ENCODE peak calls at places on chromosomes 2 and 18, in seven cellular contexts. G is IMR-90, I is HCT116, B is mesenchymal stem cell, A is GM23248, K is OCI-LY7, L is mammary epithelial cell. X is an unnamed sample.

GRCh38 chr18:27214831-27215230 is 29.7 kb upstream of the CHST9 start:
- DNase-seq in G (no peak), I (no peak), B (no peak), A (no peak), K (no peak), L (peak; percentile 73), X (no peak)

GRCh38 chr2:21307037-21307436 is 183.3 kb downstream of the TDRD15 start:
- DNase-seq in G (no peak), I (no peak), B (no peak), A (no peak), K (no peak), L (no peak), X (no peak)

GRCh38 chr2:100257939-100258338 is 64.4 kb downstream of the LONRF2 start:
- DNase-seq in G (peak; percentile 53), I (no peak), B (peak; percentile 47), A (peak; percentile 52), K (no peak), L (peak; percentile 14), X (no peak)

GRCh38 chr2:58644992-58645391 is 403.9 kb upstream of the FANCL start:
- DNase-seq in G (no peak), I (no peak), B (no peak), A (no peak), K (no peak), L (no peak), X (no peak)

GRCh38 chr2:233418761-233419625 is 64.7 kb downstream of the DGKD start:
- DNase-seq in G (peak; percentile 57), I (peak; percentile 37), B (peak; percentile 94), A (no peak), K (peak; percentile 85), L (no peak), X (no peak)

GRCh38 chr2:64685430-64685829 is 31.7 kb upstream of the SERTAD2 start:
- DNase-seq in G (no peak), I (no peak), B (peak; percentile 25), A (peak; percentile 44), K (no peak), L (no peak), X (no peak)

GRCh38 chr2:111028720-111029119 is 92.0 kb upstream of the BCL2L11 start:
- DNase-seq in G (no peak), I (peak; percentile 40), B (no peak), A (no peak), K (peak; percentile 58), L (peak; percentile 23), X (peak; percentile 9)

GRCh38 chr2:205177505-205177904 is 504.8 kb upstream of the NRP2 start:
- DNase-seq in G (peak; percentile 16), I (no peak), B (no peak), A (peak; percentile 14), K (no peak), L (no peak), X (no peak)

GRCh38 chr2:239569401-239570090 is 168.7 kb upstream of the HDAC4 start:
- DNase-seq in G (no peak), I (no peak), B (no peak), A (peak; percentile 10), K (no peak), L (no peak), X (no peak)

GRCh38 chr2:218663901-218664300 is 4.4 kb downstream of the BCS1L start:
- DNase-seq in G (no peak), I (no peak), B (no peak), A (no peak), K (no peak), L (no peak), X (no peak)

GRCh38 chr2:168090366-168091019 is 156.9 kb downstream of the STK39 start:
- DNase-seq in G (no peak), I (no peak), B (no peak), A (no peak), K (peak; percentile 5), L (no peak), X (no peak)

GRCh38 chr18:21740474-21740723 is 193 bp upstream of the MIB1 start:
- DNase-seq in G (peak; percentile 94), I (no peak), B (no peak), A (peak; percentile 99), K (peak; percentile 98), L (no peak), X (peak; percentile 98)

GRCh38 chr2:150339282-150339681 is 148.2 kb downstream of the RND3 start:
- DNase-seq in G (peak; percentile 10), I (no peak), B (no peak), A (peak; percentile 57), K (no peak), L (peak; percentile 14), X (no peak)

GRCh38 chr2:240956935-240957655 is 41.3 kb upstream of the SNED1 start:
- DNase-seq in G (no peak), I (no peak), B (no peak), A (no peak), K (no peak), L (no peak), X (no peak)

GRCh38 chr2:232479341-232480200 is 8.1 kb downstream of the ECEL1 start:
- DNase-seq in G (no peak), I (no peak), B (no peak), A (no peak), K (peak; percentile 14), L (no peak), X (no peak)

GRCh38 chr2:38960609-38961320 is 71.1 kb downstream of the ARHGEF33 start:
- DNase-seq in G (no peak), I (no peak), B (no peak), A (no peak), K (no peak), L (no peak), X (no peak)

GRCh38 chr2:225006730-225007129 is 35.5 kb downstream of the DOCK10 start:
- DNase-seq in G (no peak), I (no peak), B (no peak), A (no peak), K (no peak), L (no peak), X (no peak)

GRCh38 chr18:76643199-76643598 is 148.2 kb upstream of the ZNF516 start:
- DNase-seq in G (no peak), I (no peak), B (no peak), A (no peak), K (no peak), L (no peak), X (no peak)

GRCh38 chr2:23556929-23557328 is 171.9 kb downstream of the KLHL29 start:
- DNase-seq in G (no peak), I (no peak), B (no peak), A (no peak), K (no peak), L (no peak), X (no peak)

GRCh38 chr2:165407464-165407863 is 62.0 kb upstream of the CSRNP3 start:
- DNase-seq in G (no peak), I (no peak), B (no peak), A (no peak), K (no peak), L (no peak), X (no peak)

DNA sequence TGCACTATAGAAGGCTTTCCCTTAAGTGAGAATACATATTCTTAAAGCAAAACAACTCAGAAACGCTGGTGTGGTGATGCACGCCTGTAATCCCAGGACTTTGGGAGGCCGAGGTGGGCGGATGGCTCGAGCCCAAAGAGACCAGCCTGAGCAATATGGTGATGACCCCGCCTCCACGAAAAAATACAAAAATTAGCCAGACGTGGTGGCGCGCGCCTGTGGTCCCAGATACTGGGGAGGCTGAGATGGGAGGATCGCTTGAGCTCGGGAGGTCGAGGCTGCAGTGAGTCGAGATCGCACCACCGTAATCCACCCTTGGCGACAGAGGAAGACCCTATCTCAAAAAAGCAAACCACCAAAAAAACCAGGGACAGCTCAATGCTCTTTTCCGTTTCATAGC is 750 bp upstream of the CCDC150 start:
- DNase-seq in G (no peak), I (no peak), B (no peak), A (no peak), K (no peak), L (no peak), X (no peak)
- H3K4me3 ChIP-seq in G (no peak overlapping the region), I (no peak overlapping the region), B (peak overlapping the region; percentile 87), A (peak overlapping the region; percentile 84), K (peak overlapping the region; percentile 95), L (peak overlapping the region; percentile 93), X (peak overlapping the region; percentile 67)

GRCh38 chr2:181985632-181986205 is at the start of gene PPP1R1C:
- DNase-seq in G (no peak), I (no peak), B (no peak), A (no peak), K (no peak), L (no peak), X (no peak)
- H2AFZ ChIP-seq in G (no peak within 1 kb of the TSS), I (no peak within 1 kb of the TSS), B (no peak within 1 kb of the TSS), A (no peak within 1 kb of the TSS), K (no peak within 1 kb of the TSS), L (peak within 1 kb of the TSS; percentile 68), X (peak within 1 kb of the TSS; percentile 53)

GRCh38 chr2:177161741-177162440 is 50.7 kb upstream of the HNRNPA3 start:
- DNase-seq in G (peak; percentile 41), I (no peak), B (peak; percentile 47), A (peak; percentile 83), K (peak; percentile 64), L (no peak), X (peak; percentile 59)
- H3K4me3 ChIP-seq in G (no peak overlapping the region), I (no peak overlapping the region), B (no peak overlapping the region), A (no peak overlapping the region), K (no peak overlapping the region), L (no peak overlapping the region), X (no peak overlapping the region)

GRCh38 chr2:125643585-125643984 is 1012.4 kb upstream of the GYPC start:
- DNase-seq in G (no peak), I (no peak), B (no peak), A (no peak), K (no peak), L (no peak), X (no peak)

GRCh38 chr2:125638345-125638744 is 1017.6 kb upstream of the GYPC start:
- DNase-seq in G (no peak), I (no peak), B (no peak), A (no peak), K (no peak), L (no peak), X (no peak)

GRCh38 chr2:125642032-125642431 is 1013.9 kb upstream of the GYPC start:
- DNase-seq in G (no peak), I (no peak), B (no peak), A (no peak), K (no peak), L (no peak), X (no peak)

GRCh38 chr2:125643128-125643527 is 1012.8 kb upstream of the GYPC start:
- DNase-seq in G (no peak), I (no peak), B (no peak), A (no peak), K (no peak), L (no peak), X (no peak)

GRCh38 chr2:125644257-125644656 is 1011.7 kb upstream of the GYPC start:
- DNase-seq in G (no peak), I (no peak), B (no peak), A (no peak), K (no peak), L (no peak), X (no peak)
- H2AFZ ChIP-seq in G (no peak overlapping the region), I (no peak overlapping the region), B (no peak overlapping the region), A (no peak overlapping the region), K (no peak overlapping the region), L (no peak overlapping the region), X (no peak overlapping the region)

GRCh38 chr2:215137329-215137686 is 1.1 kb downstream of the ABCA12 start:
- DNase-seq in G (no peak), I (no peak), B (no peak), A (no peak), K (no peak), L (no peak), X (no peak)
- H3K4me3 ChIP-seq in G (no peak overlapping the region), I (peak overlapping the region; percentile 17), B (no peak overlapping the region), A (peak overlapping the region; percentile 1), K (no peak overlapping the region), L (peak overlapping the region; percentile 59), X (no peak overlapping the region)

X was measured in GM23338.